ENCODE peak calls at places on chromosomes 3 and 15, in seven cellular contexts. Y is brain microvascular endothelial cell; E is RWPE1; F is naive thymus-derived CD4-positive, alpha-beta T cell; I is astrocyte; T is CD4-positive, alpha-beta T cell; L is AG04450. S is an unnamed sample.

GRCh38 chr15:33195283-33195682 is 769 bp upstream of the FMN1 start:
- DNase-seq in Y (no peak), E (no peak), F (no peak), I (no peak), T (no peak), L (no peak), S (no peak)

GRCh38 chr3:23663246-23663645 is 142.5 kb upstream of the UBE2E1 start:
- DNase-seq in Y (no peak), E (no peak), F (no peak), I (no peak), T (no peak), L (no peak), S (no peak)

GRCh38 chr15:78242128-78242527 is 7.8 kb upstream of the ACSBG1 start:
- DNase-seq in Y (no peak), E (no peak), F (no peak), I (no peak), T (no peak), L (no peak), S (no peak)

GRCh38 chr15:48766196-48766595 is 44.7 kb downstream of the CEP152 start:
- DNase-seq in Y (no peak), E (peak), F (no peak), I (peak), T (no peak), L (no peak), S (no peak)

GRCh38 chr15:74327756-74328155 is 39.7 kb downstream of the CYP11A1 start:
- DNase-seq in Y (peak), E (no peak), F (no peak), I (no peak), T (no peak), L (no peak), S (no peak)

GRCh38 chr3:8464668-8465067 is 37.0 kb upstream of the LMCD1 start:
- DNase-seq in Y (no peak), E (no peak), F (no peak), I (no peak), T (no peak), L (no peak), S (no peak)

GRCh38 chr3:64262574-64263114 is 37.4 kb upstream of the PRICKLE2 start:
- DNase-seq in Y (no peak), E (no peak), F (no peak), I (no peak), T (no peak), L (no peak), S (no peak)

GRCh38 chr15:58520464-58520863 is 88.7 kb downstream of the LIPC start:
- DNase-seq in Y (no peak), E (no peak), F (no peak), I (no peak), T (no peak), L (no peak), S (no peak)

GRCh38 chr3:70554170-70554569 is 241.7 kb upstream of the MDFIC2 start:
- DNase-seq in Y (peak), E (no peak), F (no peak), I (peak), T (no peak), L (no peak), S (no peak)

GRCh38 chr3:17810759-17811158 is 68.3 kb upstream of the TBC1D5 start:
- DNase-seq in Y (no peak), E (no peak), F (no peak), I (peak), T (no peak), L (no peak), S (no peak)

GRCh38 chr3:117063910-117064309 is 354.3 kb downstream of the TUSC7 start:
- DNase-seq in Y (no peak), E (no peak), F (no peak), I (peak), T (no peak), L (peak), S (no peak)

GRCh38 chr3:139888561-139889140 is 46.3 kb upstream of the CLSTN2 start:
- DNase-seq in Y (no peak), E (no peak), F (no peak), I (no peak), T (no peak), L (no peak), S (no peak)

GRCh38 chr15:97947465-97948262 is 12.8 kb upstream of the ARRDC4 start:
- DNase-seq in Y (no peak), E (peak), F (no peak), I (peak), T (no peak), L (no peak), S (no peak)

GRCh38 chr3:54822206-54822605 is 105.7 kb downstream of the LRTM1 start:
- DNase-seq in Y (peak), E (no peak), F (no peak), I (peak), T (no peak), L (no peak), S (no peak)

GRCh38 chr3:119469378-119470189 is 821 bp downstream of the POGLUT1 start:
- DNase-seq in Y (peak), E (peak), F (peak), I (peak), T (no peak), L (no peak), S (no peak)

GRCh38 chr3:66478923-66479322 is 21.9 kb downstream of the LRIG1 start:
- DNase-seq in Y (no peak), E (no peak), F (no peak), I (no peak), T (no peak), L (no peak), S (no peak)

GRCh38 chr3:128965818-128966217 is 28.1 kb downstream of the CFAP92 start:
- DNase-seq in Y (no peak), E (peak), F (no peak), I (no peak), T (no peak), L (no peak), S (no peak)

GRCh38 chr3:185381321-185381720 is 18.4 kb downstream of the MAP3K13 start:
- DNase-seq in Y (no peak), E (no peak), F (no peak), I (no peak), T (no peak), L (no peak), S (no peak)

GRCh38 chr3:64815195-64815627 is 127.4 kb upstream of the ADAMTS9 start:
- DNase-seq in Y (peak), E (no peak), F (no peak), I (peak), T (no peak), L (no peak), S (no peak)

GRCh38 chr3:194276768-194277546 is 74.2 kb downstream of the CPN2 start:
- DNase-seq in Y (no peak), E (no peak), F (no peak), I (peak), T (no peak), L (no peak), S (peak)
- H3K27ac ChIP-seq in Y (no peak), E (peak), F (no peak), I (no peak), T (no peak), L (peak), S (peak)

GRCh38 chr15:90083419-90083818 is 18.8 kb downstream of the IDH2 start:
- DNase-seq in Y (no peak), E (no peak), F (no peak), I (no peak), T (no peak), L (no peak), S (no peak)

GRCh38 chr15:90079619-90080559 is 22.4 kb downstream of the IDH2 start:
- DNase-seq in Y (no peak), E (no peak), F (no peak), I (no peak), T (no peak), L (no peak), S (no peak)

GRCh38 chr15:90080818-90081382 is 21.4 kb downstream of the IDH2 start:
- DNase-seq in Y (no peak), E (no peak), F (no peak), I (no peak), T (no peak), L (no peak), S (no peak)

GRCh38 chr15:90083954-90084607 is 18.2 kb downstream of the IDH2 start:
- DNase-seq in Y (no peak), E (no peak), F (no peak), I (no peak), T (no peak), L (no peak), S (no peak)

DNA sequence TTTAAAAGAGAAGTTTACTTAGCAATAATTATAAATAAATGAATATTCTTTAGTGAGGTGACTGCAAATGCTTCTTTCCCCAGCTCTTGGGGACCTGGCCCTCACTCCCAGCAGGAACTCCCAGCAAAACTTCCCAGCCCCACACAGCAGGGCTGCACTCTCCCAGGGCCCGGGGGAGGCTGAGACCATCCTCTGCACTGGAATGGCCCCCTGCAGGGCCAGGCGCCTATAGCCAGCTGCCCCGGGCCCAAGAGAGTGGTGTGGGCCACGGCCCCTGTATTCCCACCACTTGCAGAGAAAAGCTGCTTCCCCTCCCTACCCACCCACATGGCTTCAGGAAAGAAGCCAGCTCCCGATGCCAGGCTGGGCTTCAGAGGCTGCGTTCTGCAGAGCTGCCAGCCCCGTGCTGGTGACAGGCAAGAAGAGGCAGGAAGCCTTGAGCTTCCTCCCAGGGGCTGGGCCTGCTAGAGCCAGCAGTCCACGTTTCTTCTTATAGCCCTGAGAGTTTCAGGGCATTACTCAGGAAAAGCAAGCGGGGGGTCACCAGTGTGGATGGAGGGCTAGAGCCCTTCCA is 20.0 kb downstream of the IDH2 start:
- DNase-seq in Y (no peak), E (no peak), F (no peak), I (no peak), T (no peak), L (no peak), S (peak)
- H3K27ac ChIP-seq in Y (no peak), E (peak), F (no peak), I (no peak), T (no peak), L (no peak), S (peak)

GRCh38 chr15:47741907-47742306 is 24.6 kb downstream of the SEMA6D start:
- DNase-seq in Y (no peak), E (no peak), F (no peak), I (no peak), T (no peak), L (no peak), S (no peak)

GRCh38 chr15:47741082-47741481 is 23.8 kb downstream of the SEMA6D start:
- DNase-seq in Y (no peak), E (no peak), F (no peak), I (no peak), T (no peak), L (no peak), S (no peak)

GRCh38 chr15:47736123-47736786 is 18.9 kb downstream of the SEMA6D start:
- DNase-seq in Y (no peak), E (no peak), F (no peak), I (no peak), T (no peak), L (no peak), S (no peak)

GRCh38 chr15:47733085-47733484 is 15.8 kb downstream of the SEMA6D start:
- DNase-seq in Y (no peak), E (no peak), F (no peak), I (no peak), T (no peak), L (no peak), S (no peak)

DNA sequence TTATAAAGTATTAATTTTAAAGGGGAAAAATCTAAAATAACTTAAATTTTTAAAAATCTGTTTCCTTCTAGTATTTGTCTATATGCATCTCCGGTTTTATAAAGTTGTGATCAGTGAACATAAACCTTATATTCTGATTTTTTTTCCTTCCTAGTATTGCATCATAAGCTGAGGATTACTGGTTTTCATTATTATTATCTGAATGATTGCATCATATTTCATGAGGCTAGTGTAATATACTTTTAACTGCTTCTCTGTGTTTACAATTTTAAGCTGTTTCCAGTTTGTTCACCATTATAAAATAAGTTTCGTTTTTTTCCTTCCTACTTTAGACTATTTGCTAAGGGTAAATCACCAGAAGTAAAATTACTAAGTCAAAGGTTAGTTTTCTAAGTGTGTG is 20.1 kb downstream of the SEMA6D start:
- DNase-seq in Y (no peak), E (no peak), F (no peak), I (no peak), T (no peak), L (no peak), S (no peak)
- H3K27ac ChIP-seq in Y (no peak), E (no peak), F (no peak), I (no peak), T (no peak), L (no peak), S (no peak)

DNA sequence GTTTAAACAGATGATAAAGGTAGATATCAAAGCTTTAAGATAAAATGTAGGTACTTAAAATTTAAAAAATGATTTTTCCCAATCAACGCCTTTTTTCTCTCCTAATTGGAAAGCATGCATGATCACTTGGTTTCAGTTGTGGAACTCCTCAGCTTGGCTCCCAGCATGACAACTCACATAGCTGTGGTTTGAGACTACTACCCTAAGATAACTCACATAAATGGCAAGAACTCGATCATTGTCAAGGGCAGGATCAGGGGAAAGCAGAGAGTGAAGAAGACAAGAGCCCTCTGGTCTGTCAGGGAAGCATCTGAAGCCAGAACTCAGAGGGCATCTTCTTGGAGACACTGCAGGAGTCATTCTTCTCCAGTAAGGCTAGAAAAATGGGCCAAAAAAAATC is 516.7 kb downstream of the NTRK3 start:
- DNase-seq in Y (no peak), E (no peak), F (no peak), I (peak), T (no peak), L (no peak), S (no peak)
- H3K27ac ChIP-seq in Y (no peak), E (no peak), F (no peak), I (no peak), T (no peak), L (no peak), S (no peak)

DNA sequence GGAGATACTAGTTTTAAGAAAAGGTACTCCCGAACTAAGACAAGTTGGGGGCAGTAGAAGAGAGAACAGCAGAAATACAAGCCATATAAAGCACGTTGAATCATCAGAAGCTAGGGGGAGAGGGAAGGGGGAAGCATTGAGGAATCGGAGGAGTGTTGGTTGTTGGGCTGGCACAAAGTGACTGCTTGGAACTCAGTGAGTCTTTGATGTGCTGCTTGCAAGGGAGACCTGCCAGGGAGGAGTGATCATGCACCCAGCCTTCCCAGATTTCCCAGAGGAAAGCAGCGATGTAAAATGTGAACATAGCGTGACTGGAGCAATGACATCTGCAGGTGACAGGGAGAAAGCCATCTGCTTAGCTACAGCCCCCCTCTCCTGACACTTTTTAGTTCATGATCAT is 192.4 kb upstream of the IL12A start:
- DNase-seq in Y (no peak), E (no peak), F (no peak), I (no peak), T (no peak), L (no peak), S (no peak)
- H3K27ac ChIP-seq in Y (peak), E (no peak), F (no peak), I (peak), T (no peak), L (no peak), S (peak)

S was measured in substantia nigra.